ENCODE peak calls at places on chromosome 5, in six cellular contexts. One of them, this sample, is unnamed.
A peak's percentile ranks its signal among the peaks of the same experiment; 100 is the strongest.

GRCh38 chr5:1777281-1778137 is 22.1 kb downstream of the MRPL36 start:
- DNase-seq in activated T-cell treated with anti-CD3 and anti-CD28 coated beads, Interleukin-2, amount 50 U/mL, for 4 hours: no peak
- DNase-seq in A172: no peak
- DNase-seq in COR-L47: no peak
- DNase-seq in dorsolateral prefrontal cortex: no peak
- DNase-seq in H9: no peak
- DNase-seq in this sample: no peak

GRCh38 chr5:168837852-168838251 is 258.7 kb upstream of the PANK3 start:
- DNase-seq in H9: no peak
- DNase-seq in COR-L47: no peak
- DNase-seq in activated T-cell treated with anti-CD3 and anti-CD28 coated beads, Interleukin-2, amount 50 U/mL, for 4 hours: no peak
- DNase-seq in dorsolateral prefrontal cortex: no peak
- DNase-seq in A172: no peak
- DNase-seq in this sample: no peak

GRCh38 chr5:150488519-150489357 is 19.2 kb upstream of the NDST1 start:
- DNase-seq in A172: no peak
- DNase-seq in H9: no peak
- DNase-seq in COR-L47: no peak
- DNase-seq in dorsolateral prefrontal cortex: peak; percentile 47
- DNase-seq in activated T-cell treated with anti-CD3 and anti-CD28 coated beads, Interleukin-2, amount 50 U/mL, for 4 hours: no peak
- DNase-seq in this sample: no peak

GRCh38 chr5:23072179-23072578 is 219.0 kb upstream of the CDH12 start:
- DNase-seq in H9: no peak
- DNase-seq in activated T-cell treated with anti-CD3 and anti-CD28 coated beads, Interleukin-2, amount 50 U/mL, for 4 hours: no peak
- DNase-seq in dorsolateral prefrontal cortex: no peak
- DNase-seq in COR-L47: no peak
- DNase-seq in A172: no peak
- DNase-seq in this sample: no peak

GRCh38 chr5:133753856-133754255 is 141.5 kb upstream of the FSTL4 start:
- DNase-seq in dorsolateral prefrontal cortex: no peak
- DNase-seq in COR-L47: no peak
- DNase-seq in activated T-cell treated with anti-CD3 and anti-CD28 coated beads, Interleukin-2, amount 50 U/mL, for 4 hours: no peak
- DNase-seq in H9: no peak
- DNase-seq in A172: peak; percentile 11
- DNase-seq in this sample: no peak

GRCh38 chr5:91307023-91307422 is 76.1 kb downstream of the ARRDC3 start:
- DNase-seq in A172: no peak
- DNase-seq in COR-L47: no peak
- DNase-seq in dorsolateral prefrontal cortex: no peak
- DNase-seq in H9: no peak
- DNase-seq in activated T-cell treated with anti-CD3 and anti-CD28 coated beads, Interleukin-2, amount 50 U/mL, for 4 hours: no peak
- DNase-seq in this sample: no peak

GRCh38 chr5:121199238-121199999 is 652.3 kb upstream of the FTMT start:
- DNase-seq in activated T-cell treated with anti-CD3 and anti-CD28 coated beads, Interleukin-2, amount 50 U/mL, for 4 hours: no peak
- DNase-seq in dorsolateral prefrontal cortex: no peak
- DNase-seq in COR-L47: no peak
- DNase-seq in H9: no peak
- DNase-seq in A172: peak; percentile 27
- DNase-seq in this sample: no peak

GRCh38 chr5:143350790-143351603 is 52.5 kb downstream of the NR3C1 start:
- DNase-seq in H9: no peak
- DNase-seq in COR-L47: no peak
- DNase-seq in activated T-cell treated with anti-CD3 and anti-CD28 coated beads, Interleukin-2, amount 50 U/mL, for 4 hours: no peak
- DNase-seq in dorsolateral prefrontal cortex: no peak
- DNase-seq in A172: peak; percentile 74
- DNase-seq in this sample: no peak

GRCh38 chr5:96509313-96509712 is 76.3 kb upstream of the PCSK1 start:
- DNase-seq in H9: no peak
- DNase-seq in activated T-cell treated with anti-CD3 and anti-CD28 coated beads, Interleukin-2, amount 50 U/mL, for 4 hours: no peak
- DNase-seq in COR-L47: no peak
- DNase-seq in A172: peak; percentile 36
- DNase-seq in dorsolateral prefrontal cortex: no peak
- DNase-seq in this sample: no peak